ENCODE peak calls at places on chromosomes 2 and 18, in six cellular contexts. D, Y, W, O, C and M are unnamed samples.
A peak's percentile ranks its signal among the peaks of the same experiment; 100 is the strongest.

GRCh38 chr2:69601179-69601612 is 42.3 kb downstream of the AAK1 start:
- DNase-seq in Y (no peak), C (peak; percentile 94), D (no peak), W (peak; percentile 63), O (no peak), M (no peak)

GRCh38 chr18:41391616-41392610 is 563.1 kb upstream of the PIK3C3 start:
- DNase-seq in C (no peak), Y (peak; percentile 87), O (no peak), W (peak; percentile 48), D (no peak), M (no peak)

GRCh38 chr2:140893685-140894084 is 1237.1 kb downstream of the LRP1B start:
- DNase-seq in O (no peak), W (no peak), Y (no peak), D (no peak), C (no peak), M (no peak)

GRCh38 chr2:7838636-7839035 is 843.2 kb upstream of the ID2 start:
- DNase-seq in Y (no peak), W (no peak), C (no peak), O (no peak), D (no peak), M (no peak)

GRCh38 chr2:53087282-53087882 is 680.2 kb upstream of the CHAC2 start:
- DNase-seq in W (no peak), D (no peak), Y (no peak), O (no peak), C (peak; percentile 52), M (no peak)

GRCh38 chr2:207683879-207684627 is 27.4 kb upstream of the CCNYL1 start:
- DNase-seq in D (no peak), C (peak; percentile 96), Y (no peak), W (peak; percentile 96), O (no peak), M (no peak)

GRCh38 chr2:152445791-152446201 is 110.8 kb downstream of the FMNL2 start:
- DNase-seq in Y (no peak), D (no peak), O (no peak), C (no peak), W (peak; percentile 24), M (peak; percentile 67)

GRCh38 chr2:35082072-35082471 is 1273.5 kb upstream of the CRIM1 start:
- DNase-seq in D (no peak), Y (no peak), O (no peak), C (no peak), W (peak; percentile 42), M (no peak)

GRCh38 chr2:43993437-43993836 is 2.4 kb downstream of the LRPPRC start:
- DNase-seq in D (no peak), C (no peak), O (no peak), W (no peak), Y (no peak), M (no peak)

GRCh38 chr2:46294185-46294836 is 2.9 kb upstream of the EPAS1 start:
- DNase-seq in Y (peak; percentile 48), O (no peak), D (no peak), W (peak; percentile 60), C (peak; percentile 51), M (no peak)

GRCh38 chr2:70855679-70856078 is 20.1 kb upstream of the CD207 start:
- DNase-seq in O (no peak), D (no peak), W (no peak), C (no peak), Y (no peak), M (no peak)

GRCh38 chr2:104177179-104177578 is 676.7 kb upstream of the POU3F3 start:
- DNase-seq in W (peak; percentile 3), C (no peak), D (no peak), Y (no peak), O (no peak), M (no peak)

GRCh38 chr18:31513189-31513907 is 15.4 kb downstream of the DSG2 start:
- DNase-seq in W (peak; percentile 67), Y (no peak), D (no peak), O (no peak), C (peak; percentile 87), M (no peak)

GRCh38 chr2:120620025-120620793 is 115.5 kb upstream of the GLI2 start:
- DNase-seq in Y (no peak), O (no peak), D (no peak), C (peak; percentile 71), W (peak; percentile 17), M (no peak)

GRCh38 chr2:218396688-218397501 is 2.8 kb upstream of the CTDSP1 start:
- DNase-seq in W (peak; percentile 76), C (peak; percentile 55), O (peak; percentile 75), D (peak; percentile 95), Y (peak; percentile 67), M (peak; percentile 90)

GRCh38 chr2:187567126-187567525 is 12.9 kb upstream of the TFPI start:
- DNase-seq in O (no peak), D (no peak), W (no peak), C (no peak), Y (no peak), M (no peak)

GRCh38 chr18:36309436-36310391 is 12.2 kb downstream of the FHOD3 start:
- DNase-seq in W (peak; percentile 64), Y (peak; percentile 51), C (peak; percentile 96), O (peak; percentile 82), D (no peak), M (no peak)

GRCh38 chr2:225233234-225233633 is 166.3 kb upstream of the NYAP2 start:
- DNase-seq in O (no peak), C (no peak), W (no peak), Y (no peak), D (no peak), M (no peak)

GRCh38 chr2:26805241-26805676 is 19.4 kb downstream of the CENPA start:
- DNase-seq in C (peak; percentile 92), O (no peak), D (no peak), W (peak; percentile 51), Y (no peak), M (no peak)

GRCh38 chr18:12657048-12657848 is 659 bp downstream of the SPIRE1 start:
- DNase-seq in O (no peak), D (peak; percentile 77), C (no peak), W (peak; percentile 13), Y (peak; percentile 72), M (peak; percentile 73)

GRCh38 chr2:647003-647560 is 30.1 kb downstream of the TMEM18 start:
- DNase-seq in C (no peak), D (no peak), O (peak; percentile 7), Y (no peak), W (no peak), M (no peak)

GRCh38 chr2:195548198-195548940 is 108.7 kb upstream of the SLC39A10 start:
- DNase-seq in D (no peak), Y (no peak), C (no peak), O (no peak), W (no peak), M (no peak)

GRCh38 chr2:85600951-85601770 is 1.3 kb downstream of the TMEM150A start:
- DNase-seq in O (no peak), W (no peak), Y (no peak), C (no peak), D (peak; percentile 74), M (no peak)
- H3K4me3 ChIP-seq in O (peak overlapping the region; percentile 75), W (peak overlapping the region; percentile 66), Y (peak overlapping the region; percentile 89), C (peak overlapping the region; percentile 59), D (peak overlapping the region; percentile 91), M (peak overlapping the region; percentile 87)

GRCh38 chr2:118859157-118859770 is 11.8 kb upstream of the EN1 start:
- DNase-seq in Y (no peak), D (peak; percentile 71), C (no peak), O (no peak), W (no peak), M (no peak)
- TF ChIP-seq CTCF in Y (no peak), D (no peak), C (no peak), O (no peak), W (no peak), M (no peak)

DNA sequence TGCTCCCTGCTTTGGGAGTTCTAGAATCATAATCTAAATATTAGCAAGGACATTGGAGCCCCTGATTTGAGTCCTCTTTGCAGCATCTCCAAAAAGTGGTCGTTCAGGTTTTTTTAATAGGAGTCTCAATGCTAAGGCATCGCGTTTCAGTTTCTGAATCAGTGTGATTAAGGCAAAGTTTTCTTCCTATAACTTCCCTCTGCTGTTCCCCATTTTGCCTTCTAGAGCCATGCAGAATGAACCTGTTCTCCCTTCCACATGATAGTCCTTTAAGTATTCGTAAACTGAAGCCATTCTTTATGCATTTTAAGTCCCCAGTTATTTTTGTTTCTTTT is 159.5 kb downstream of the PTGR3 start:
- DNase-seq in O (no peak), Y (no peak), D (no peak), C (no peak), W (no peak), M (no peak)
- H3K27ac ChIP-seq in O (no peak overlapping the region), Y (no peak overlapping the region), D (no peak overlapping the region), C (no peak overlapping the region), W (no peak overlapping the region), M (no peak overlapping the region)

GRCh38 chr2:233417282-233417681 is 63.0 kb downstream of the DGKD start:
- DNase-seq in C (no peak), O (no peak), Y (no peak), D (no peak), W (no peak), M (no peak)
- H3K4me3 ChIP-seq in C (no peak overlapping the region), O (no peak overlapping the region), Y (no peak overlapping the region), D (no peak overlapping the region), W (peak overlapping the region; percentile 32), M (no peak overlapping the region)

GRCh38 chr2:129861666-129862288 is 117.7 kb upstream of the RAB6C start:
- DNase-seq in Y (no peak), D (no peak), W (no peak), C (no peak), O (no peak), M (no peak)
- TF ChIP-seq CTCF in Y (no peak), D (no peak), W (no peak), C (no peak), O (no peak), M (no peak)

DNA sequence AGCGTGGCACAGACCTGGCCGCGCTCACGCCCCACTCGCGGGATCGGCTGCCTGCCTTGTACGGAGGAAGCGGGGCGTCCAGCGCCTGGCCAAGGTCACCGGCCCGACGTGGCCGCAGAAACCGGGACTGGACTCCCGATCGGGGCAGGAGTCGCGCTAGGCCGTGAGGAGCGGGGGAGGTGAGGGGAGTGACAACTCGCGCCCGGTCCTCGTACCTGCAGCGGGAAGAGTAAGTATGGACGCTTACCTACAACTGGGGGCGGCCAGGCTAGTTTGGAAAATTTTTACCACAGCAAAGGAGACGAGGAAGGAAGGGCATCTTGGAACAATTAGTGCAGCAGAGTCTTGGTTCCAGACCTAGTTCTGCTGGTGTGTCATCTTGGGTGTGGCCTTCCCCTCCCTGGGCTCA is 653 bp downstream of the UBE2F start:
- DNase-seq in Y (peak; percentile 49), C (peak; percentile 40), W (no peak), O (peak; percentile 19), D (peak; percentile 92), M (no peak)
- H3K27ac ChIP-seq in Y (peak overlapping the region; percentile 38), C (no peak overlapping the region), W (peak overlapping the region; percentile 85), O (peak overlapping the region; percentile 48), D (peak overlapping the region; percentile 73), M (peak overlapping the region; percentile 69)